ENCODE peak calls at places on chromosomes 7 and 10, in eight cellular contexts. M is mammary epithelial cell; O is chondrocyte; B is dorsolateral prefrontal cortex; G is right atrium auricular region; W is CD4-positive, alpha-beta T cell; K is PC-9; R is CD8-positive, alpha-beta T cell. U is an unnamed sample.

GRCh38 chr7:128827971-128828711 is 2.1 kb upstream of the FLNC start:
- DNase-seq in M (no peak), O (no peak), B (no peak), G (no peak), W (no peak), K (no peak), R (no peak), U (no peak)

GRCh38 chr10:70587045-70587658 is 15.4 kb downstream of the PRF1 start:
- DNase-seq in M (no peak), O (no peak), B (no peak), G (no peak), W (no peak), K (no peak), R (no peak), U (no peak)

GRCh38 chr7:20407585-20408466 is 77.1 kb downstream of the ITGB8 start:
- DNase-seq in M (peak; percentile 76), O (no peak), B (no peak), G (peak; percentile 72), W (no peak), K (peak; percentile 91), R (no peak), U (no peak)

GRCh38 chr10:71512794-71513379 is 116.2 kb downstream of the CDH23 start:
- DNase-seq in M (peak; percentile 59), O (no peak), B (no peak), G (no peak), W (no peak), K (peak; percentile 88), R (no peak), U (no peak)

GRCh38 chr10:6213908-6214307 is 11.2 kb downstream of the PFKFB3 start:
- DNase-seq in M (no peak), O (no peak), B (no peak), G (no peak), W (no peak), K (no peak), R (no peak), U (no peak)

GRCh38 chr7:134645935-134646334 is 718 bp upstream of the BPGM start:
- DNase-seq in M (no peak), O (no peak), B (no peak), G (no peak), W (peak; percentile 21), K (no peak), R (no peak), U (no peak)

GRCh38 chr7:114660007-114660406 is 245.4 kb downstream of the FOXP2 start:
- DNase-seq in M (no peak), O (no peak), B (no peak), G (no peak), W (no peak), K (no peak), R (no peak), U (no peak)

GRCh38 chr10:15245530-15245929 is 77.0 kb upstream of the NMT2 start:
- DNase-seq in M (no peak), O (no peak), B (no peak), G (no peak), W (no peak), K (no peak), R (no peak), U (no peak)

GRCh38 chr7:15602236-15602635 is 40.4 kb upstream of the AGMO start:
- DNase-seq in M (no peak), O (no peak), B (no peak), G (no peak), W (no peak), K (no peak), R (no peak), U (no peak)

GRCh38 chr7:114977277-114977676 is 55.4 kb downstream of the MDFIC start:
- DNase-seq in M (no peak), O (no peak), B (no peak), G (no peak), W (no peak), K (no peak), R (no peak), U (no peak)

DNA sequence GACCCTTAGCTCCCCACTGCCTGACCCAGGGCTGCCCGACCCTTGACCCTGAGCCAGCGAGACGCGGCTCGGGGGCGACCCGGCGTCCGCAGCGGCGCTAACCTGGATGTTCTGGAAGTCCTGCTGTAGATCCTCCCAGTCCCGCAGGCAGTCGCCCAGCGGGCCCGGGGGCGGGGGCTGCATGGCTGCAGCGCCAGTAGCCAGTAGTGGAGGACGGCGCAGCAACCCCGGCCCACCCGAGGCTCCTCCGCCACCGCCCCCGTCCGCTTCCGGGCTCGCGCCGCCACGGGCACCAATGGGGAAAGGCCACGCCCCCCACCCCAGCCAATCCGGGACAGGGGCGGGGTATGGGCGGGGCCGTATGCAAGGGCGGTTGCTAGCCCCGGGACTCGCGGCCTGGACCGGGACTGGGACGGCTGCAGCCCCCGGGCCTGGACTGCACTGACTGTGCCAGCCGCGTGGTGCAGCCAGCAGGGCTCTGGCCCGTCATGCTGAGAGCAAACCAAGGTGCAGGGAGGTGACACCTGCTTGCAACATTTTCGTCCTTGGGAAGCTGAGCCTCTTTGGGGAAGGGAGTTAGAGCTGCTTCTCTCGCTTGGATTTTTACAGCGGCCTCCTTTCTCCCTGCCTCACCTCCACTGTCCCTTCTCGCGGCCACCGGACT is at the start of gene TMEM120A:
- DNase-seq in M (peak; percentile 89), O (peak; percentile 98), B (peak; percentile 93), G (peak; percentile 97), W (peak; percentile 91), K (peak; percentile 79), R (peak; percentile 94), U (peak; percentile 97)
- TF ChIP-seq CTCF in M (no peak), O (peak; percentile 62), B (no peak), G (peak; percentile 42), W (peak; percentile 30), K (peak; percentile 16), R (no peak), U (peak; percentile 44)

DNA sequence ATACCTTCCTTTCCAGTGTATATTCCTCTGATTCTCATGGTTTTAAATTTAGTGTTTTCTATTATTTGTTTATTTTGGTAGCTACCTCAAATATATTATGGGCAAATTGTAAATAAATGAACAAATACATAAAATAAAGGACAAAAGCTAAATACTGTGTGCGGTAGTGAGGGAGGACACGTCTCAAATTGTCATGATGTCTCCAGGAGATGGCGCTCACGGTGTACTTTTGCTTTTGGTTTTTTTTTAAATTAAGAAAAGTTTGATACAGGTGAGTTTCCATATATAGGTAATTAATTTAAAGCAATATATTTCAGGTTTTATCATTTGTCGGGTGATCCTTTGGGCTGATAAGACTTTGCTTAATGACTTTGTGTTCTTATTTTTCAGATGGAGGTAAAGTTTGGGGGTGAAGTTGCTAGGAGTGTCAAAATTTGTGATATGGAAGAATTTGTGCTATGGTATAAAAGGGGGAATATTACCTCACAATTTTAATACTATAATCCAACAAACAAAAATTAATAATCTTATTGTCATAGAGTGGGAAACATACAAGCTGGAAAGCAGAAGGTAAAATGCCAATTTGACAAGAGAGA is 68.4 kb upstream of the TMEM229A start:
- DNase-seq in M (no peak), O (no peak), B (no peak), G (no peak), W (no peak), K (no peak), R (no peak), U (no peak)
- TF ChIP-seq CTCF in M (peak; percentile 35), O (peak; percentile 83), B (peak; percentile 63), G (peak; percentile 28), W (no peak), K (peak; percentile 69), R (no peak), U (peak; percentile 78)

DNA sequence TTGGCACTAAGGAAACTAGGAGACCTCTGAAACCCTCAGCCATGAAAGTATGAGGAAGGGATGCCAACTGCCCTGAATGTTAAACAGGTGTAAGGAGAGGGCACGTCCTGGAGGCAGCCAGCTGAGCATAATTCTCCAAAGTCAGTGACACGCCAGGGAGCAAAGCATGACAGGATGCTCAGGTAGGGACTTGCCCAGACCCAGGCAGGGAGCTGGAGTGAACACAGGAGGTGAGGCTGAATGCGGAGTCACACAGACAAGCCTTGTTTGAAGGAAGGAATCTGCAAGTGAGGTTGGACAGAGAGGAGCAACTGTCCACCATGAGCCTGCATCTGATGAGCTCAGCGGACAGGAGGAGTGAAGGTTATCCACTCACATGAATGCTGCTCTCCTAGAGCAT is 41.5 kb downstream of the KLRG2 start:
- DNase-seq in M (peak; percentile 84), O (no peak), B (no peak), G (no peak), W (no peak), K (no peak), R (no peak), U (no peak)
- TF ChIP-seq CTCF in M (no peak), O (no peak), B (no peak), G (no peak), W (no peak), K (no peak), R (no peak), U (no peak)

GRCh38 chr7:4162845-4163564 is 519.1 kb upstream of the FOXK1 start:
- DNase-seq in M (no peak), O (no peak), B (no peak), G (no peak), W (no peak), K (no peak), R (no peak), U (no peak)

GRCh38 chr7:4158406-4158805 is 523.7 kb upstream of the FOXK1 start:
- DNase-seq in M (no peak), O (no peak), B (no peak), G (no peak), W (no peak), K (no peak), R (no peak), U (no peak)

GRCh38 chr7:4157651-4158050 is 524.4 kb upstream of the FOXK1 start:
- DNase-seq in M (no peak), O (no peak), B (no peak), G (no peak), W (no peak), K (no peak), R (no peak), U (no peak)

GRCh38 chr7:4158826-4159225 is 523.3 kb upstream of the FOXK1 start:
- DNase-seq in M (no peak), O (no peak), B (no peak), G (no peak), W (no peak), K (no peak), R (no peak), U (no peak)

DNA sequence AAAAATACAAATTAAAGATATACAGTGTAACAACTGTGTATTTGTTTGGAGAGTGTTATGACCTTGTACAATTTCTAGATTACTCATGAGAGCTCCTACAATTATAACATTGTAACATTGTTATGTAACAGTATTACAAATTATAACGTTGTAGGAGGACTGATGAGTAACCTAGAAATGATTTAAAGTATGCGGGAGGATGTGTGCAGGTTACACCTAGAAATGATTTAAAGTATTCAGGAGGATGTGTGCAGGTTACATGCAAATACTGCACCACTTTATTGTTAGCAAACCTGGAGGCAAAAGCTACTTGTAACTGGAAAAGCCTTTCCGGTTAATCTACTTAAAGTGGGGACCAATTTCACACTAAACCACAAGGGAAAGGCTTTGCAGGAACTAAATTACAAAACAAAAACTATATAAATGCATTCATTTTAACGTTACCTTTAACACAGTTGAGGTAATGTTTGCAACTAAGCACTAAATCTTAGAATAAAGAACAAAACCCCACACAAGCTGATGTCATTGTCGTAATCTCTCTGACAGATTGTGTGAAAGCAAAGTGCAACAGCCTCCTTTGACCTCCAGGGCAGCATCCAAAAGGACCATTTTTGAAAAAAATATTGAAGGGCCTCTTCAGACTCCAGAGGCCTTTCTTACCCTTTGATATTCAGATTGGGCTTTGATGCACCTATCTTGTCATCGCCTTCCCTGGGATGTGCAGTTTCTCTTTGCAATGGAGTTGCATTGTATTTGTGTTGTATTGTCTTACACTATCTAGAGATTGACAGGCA is 522.1 kb upstream of the FOXK1 start:
- DNase-seq in M (peak; percentile 79), O (no peak), B (no peak), G (no peak), W (no peak), K (peak; percentile 71), R (no peak), U (no peak)
- TF ChIP-seq CTCF in M (no peak), O (no peak), B (no peak), G (no peak), W (no peak), K (no peak), R (no peak), U (peak; percentile 62)

U was measured in type B pancreatic cell.